ENCODE peak calls at places on chromosomes 7 and 10, in six cellular contexts. One of them, this sample, is unnamed.
A peak's percentile ranks its signal among the peaks of the same experiment; 100 is the strongest.

GRCh38 chr10:43125881-43126731 is 12.1 kb upstream of the CSGALNACT2 start:
- DNase-seq in AG08396: no peak
- DNase-seq in NCI-H1092: no peak
- DNase-seq in NCI-H2171 treated with DMSO at 0.1 percent for 48 hours: no peak
- DNase-seq in right lobe of liver: no peak
- DNase-seq in GM23248: no peak
- DNase-seq in this sample: peak; percentile 4

GRCh38 chr7:55552320-55553086 is 19.8 kb downstream of the VOPP1 start:
- DNase-seq in AG08396: peak; percentile 60
- DNase-seq in NCI-H1092: no peak
- DNase-seq in NCI-H2171 treated with DMSO at 0.1 percent for 48 hours: no peak
- DNase-seq in right lobe of liver: no peak
- DNase-seq in GM23248: peak; percentile 88
- DNase-seq in this sample: no peak

GRCh38 chr7:10418985-10419384 is 554.7 kb upstream of the PHF14 start:
- DNase-seq in AG08396: no peak
- DNase-seq in NCI-H1092: no peak
- DNase-seq in NCI-H2171 treated with DMSO at 0.1 percent for 48 hours: no peak
- DNase-seq in right lobe of liver: no peak
- DNase-seq in GM23248: no peak
- DNase-seq in this sample: no peak

GRCh38 chr10:44293306-44293778 is 91.6 kb downstream of the CXCL12 start:
- DNase-seq in AG08396: no peak
- DNase-seq in NCI-H1092: no peak
- DNase-seq in NCI-H2171 treated with DMSO at 0.1 percent for 48 hours: no peak
- DNase-seq in right lobe of liver: no peak
- DNase-seq in GM23248: no peak
- DNase-seq in this sample: no peak

GRCh38 chr10:22997102-22997501 is 69.2 kb downstream of the ARMC3 start:
- DNase-seq in AG08396: no peak
- DNase-seq in NCI-H1092: no peak
- DNase-seq in NCI-H2171 treated with DMSO at 0.1 percent for 48 hours: no peak
- DNase-seq in right lobe of liver: no peak
- DNase-seq in GM23248: peak; percentile 43
- DNase-seq in this sample: no peak

GRCh38 chr7:11473807-11474424 is 358.1 kb downstream of the THSD7A start:
- DNase-seq in AG08396: no peak
- DNase-seq in NCI-H1092: no peak
- DNase-seq in NCI-H2171 treated with DMSO at 0.1 percent for 48 hours: no peak
- DNase-seq in right lobe of liver: no peak
- DNase-seq in GM23248: no peak
- DNase-seq in this sample: no peak

GRCh38 chr7:17299477-17299991 is 1.1 kb downstream of the AHR start:
- DNase-seq in AG08396: no peak
- DNase-seq in NCI-H1092: no peak
- DNase-seq in NCI-H2171 treated with DMSO at 0.1 percent for 48 hours: peak; percentile 15
- DNase-seq in right lobe of liver: no peak
- DNase-seq in GM23248: peak; percentile 37
- DNase-seq in this sample: no peak

GRCh38 chr10:33152146-33152545 is 182.3 kb downstream of the NRP1 start:
- DNase-seq in AG08396: no peak
- DNase-seq in NCI-H1092: no peak
- DNase-seq in NCI-H2171 treated with DMSO at 0.1 percent for 48 hours: no peak
- DNase-seq in right lobe of liver: no peak
- DNase-seq in GM23248: no peak
- DNase-seq in this sample: no peak

GRCh38 chr7:18450021-18450420 is 45.5 kb upstream of the HDAC9 start:
- DNase-seq in AG08396: no peak
- DNase-seq in NCI-H1092: no peak
- DNase-seq in NCI-H2171 treated with DMSO at 0.1 percent for 48 hours: no peak
- DNase-seq in right lobe of liver: no peak
- DNase-seq in GM23248: peak; percentile 9
- DNase-seq in this sample: no peak

GRCh38 chr7:68063171-68063570 is 1066.5 kb downstream of the TYW1 start:
- DNase-seq in AG08396: no peak
- DNase-seq in NCI-H1092: no peak
- DNase-seq in NCI-H2171 treated with DMSO at 0.1 percent for 48 hours: no peak
- DNase-seq in right lobe of liver: no peak
- DNase-seq in GM23248: peak; percentile 2
- DNase-seq in this sample: peak; percentile 14